ENCODE peak calls at places on chromosomes 16 and 17, in ten cellular contexts. S is prostate gland, O is Panc1, Z is GM23338, X is HL-60, W is stomach, F is sigmoid colon, A is upper lobe of left lung, E is SK-N-MC, I is endothelial cell of umbilical vein. L is an unnamed sample.

GRCh38 chr16:81350306-81350615 is 35.5 kb downstream of the GAN start:
- DNase-seq in O (no peak), S (no peak), Z (no peak), W (no peak), I (no peak), A (no peak), F (no peak), X (no peak), E (no peak), L (no peak)

GRCh38 chr16:11302977-11303376 is 21.8 kb upstream of the PRM1 start:
- DNase-seq in X (no peak), S (peak), Z (no peak), A (peak), W (peak), O (no peak), F (no peak), I (no peak), E (no peak), L (no peak)

GRCh38 chr16:10637337-10638037 is 57.1 kb upstream of the EMP2 start:
- DNase-seq in X (no peak), S (no peak), A (peak), F (no peak), I (no peak), Z (no peak), W (no peak), O (no peak), E (no peak), L (no peak)

GRCh38 chr16:73354426-73354825 is 306.5 kb upstream of the ZFHX3 start:
- DNase-seq in S (no peak), O (no peak), Z (no peak), X (no peak), W (no peak), F (no peak), E (no peak), A (no peak), I (no peak), L (no peak)

GRCh38 chr17:45020354-45021138 is 30.9 kb downstream of the DCAKD start:
- DNase-seq in A (no peak), W (peak), F (peak), X (no peak), Z (peak), I (peak), O (no peak), S (peak), E (no peak), L (no peak)

GRCh38 chr17:50570516-50570915 is 10.0 kb downstream of the CACNA1G start:
- DNase-seq in F (no peak), X (no peak), Z (no peak), A (no peak), W (no peak), S (no peak), E (no peak), O (no peak), I (no peak), L (no peak)

GRCh38 chr17:83193336-83194188 is 114.2 kb downstream of the METRNL start:
- DNase-seq in A (peak), O (no peak), W (peak), X (peak), I (no peak), S (no peak), F (peak), Z (no peak), E (no peak), L (no peak)

GRCh38 chr16:20538687-20539086 is 37.5 kb downstream of the ACSM2B start:
- DNase-seq in A (no peak), W (no peak), Z (no peak), X (no peak), F (no peak), O (no peak), S (no peak), I (no peak), E (no peak), L (no peak)

GRCh38 chr17:80679816-80680215 is 135.2 kb downstream of the RPTOR start:
- DNase-seq in O (no peak), X (no peak), S (no peak), I (no peak), F (no peak), A (no peak), E (no peak), W (no peak), Z (no peak), L (no peak)

GRCh38 chr16:84340305-84341040 is 27.9 kb upstream of the ATP2C2 start:
- DNase-seq in O (no peak), Z (no peak), E (no peak), X (peak), I (no peak), S (peak), W (no peak), A (peak), F (no peak), L (no peak)

GRCh38 chr17:30363715-30364202 is 15.0 kb upstream of the CPD start:
- DNase-seq in F (no peak), Z (no peak), O (peak), S (no peak), A (peak), W (peak), I (no peak), X (peak), E (no peak), L (no peak)

GRCh38 chr17:35788504-35788998 is 6.9 kb downstream of the MMP28 start:
- DNase-seq in Z (no peak), E (no peak), S (no peak), X (no peak), F (peak), O (no peak), I (no peak), A (peak), W (no peak), L (no peak)

GRCh38 chr16:20268409-20268808 is 58.9 kb downstream of the GP2 start:
- DNase-seq in S (no peak), X (no peak), F (no peak), I (no peak), O (no peak), E (no peak), A (no peak), Z (no peak), W (no peak), L (no peak)

GRCh38 chr17:45722161-45722560 is 62.0 kb upstream of the CRHR1 start:
- DNase-seq in O (no peak), Z (peak), W (no peak), I (no peak), E (no peak), X (no peak), F (no peak), S (no peak), A (no peak), L (no peak)

GRCh38 chr16:56833243-56833970 is 31.6 kb upstream of the SLC12A3 start:
- DNase-seq in E (no peak), A (no peak), W (no peak), F (no peak), S (no peak), O (no peak), Z (no peak), X (no peak), I (no peak), L (no peak)

GRCh38 chr16:31706318-31706717 is 167.3 kb upstream of the ZNF267 start:
- DNase-seq in S (no peak), A (no peak), E (no peak), W (no peak), F (no peak), O (no peak), X (no peak), Z (no peak), I (no peak), L (no peak)

GRCh38 chr17:16351831-16352230 is 1.4 kb downstream of the CENPV start:
- DNase-seq in F (no peak), O (no peak), Z (no peak), W (no peak), X (no peak), A (no peak), E (no peak), S (no peak), I (no peak), L (no peak)

GRCh38 chr16:28264656-28265055 is 27.7 kb upstream of the SBK1 start:
- DNase-seq in S (no peak), E (no peak), A (peak), I (no peak), X (peak), Z (no peak), O (no peak), F (no peak), W (peak), L (no peak)

GRCh38 chr16:72957303-72958277 is 90.3 kb downstream of the ZFHX3 start:
- DNase-seq in A (no peak), Z (no peak), W (no peak), F (peak), S (no peak), E (no peak), O (no peak), X (no peak), I (no peak), L (no peak)

GRCh38 chr16:86848821-86849220 is 270.5 kb downstream of the FOXL1 start:
- DNase-seq in X (no peak), O (no peak), W (no peak), Z (no peak), S (no peak), F (no peak), E (no peak), A (no peak), I (no peak), L (no peak)

GRCh38 chr17:72388765-72389473 is 268.1 kb downstream of the SOX9 start:
- DNase-seq in A (no peak), X (no peak), F (no peak), E (no peak), Z (no peak), W (no peak), S (no peak), O (no peak), I (no peak), L (no peak)

GRCh38 chr16:3135120-3135715 is 389 bp downstream of the ZNF213 start:
- DNase-seq in Z (no peak), W (no peak), F (no peak), A (no peak), E (no peak), O (no peak), X (no peak), S (no peak), I (peak), L (no peak)

GRCh38 chr17:50550661-50551432 is 3.9 kb downstream of the SPATA20 start:
- DNase-seq in F (peak), E (no peak), Z (peak), W (peak), I (peak), O (no peak), A (peak), S (peak), X (peak), L (no peak)

GRCh38 chr17:9209347-9209746 is 188.0 kb downstream of the NTN1 start:
- DNase-seq in A (no peak), E (no peak), W (no peak), Z (no peak), O (no peak), X (no peak), I (no peak), S (no peak), F (no peak), L (no peak)

GRCh38 chr16:68399456-68399855 is 48.9 kb downstream of the SMPD3 start:
- DNase-seq in Z (no peak), E (no peak), A (no peak), I (no peak), O (no peak), X (no peak), F (no peak), W (no peak), S (no peak), L (no peak)

GRCh38 chr16:11683140-11683539 is 14.9 kb downstream of the SNN start:
- DNase-seq in F (peak), Z (no peak), A (no peak), E (no peak), X (no peak), W (no peak), I (no peak), S (no peak), O (no peak), L (no peak)

GRCh38 chr17:2929881-2930533 is 133.4 kb downstream of the OR1D5 start:
- DNase-seq in W (peak), S (no peak), A (peak), I (peak), F (no peak), X (no peak), Z (peak), E (no peak), O (no peak), L (peak)

GRCh38 chr17:78785663-78786057 is 3.6 kb upstream of the CYTH1 start:
- DNase-seq in S (no peak), I (no peak), F (peak), Z (peak), X (no peak), W (no peak), A (no peak), E (no peak), O (no peak), L (no peak)

GRCh38 chr16:53415504-53415903 is 18.8 kb upstream of the RBL2 start:
- DNase-seq in Z (peak), F (no peak), W (no peak), O (no peak), I (no peak), A (peak), X (no peak), S (no peak), E (no peak), L (no peak)

GRCh38 chr17:45093444-45094110 is 32.5 kb downstream of the NMT1 start:
- DNase-seq in Z (no peak), A (peak), W (no peak), X (no peak), O (no peak), F (peak), I (no peak), S (peak), E (no peak), L (no peak)

DNA sequence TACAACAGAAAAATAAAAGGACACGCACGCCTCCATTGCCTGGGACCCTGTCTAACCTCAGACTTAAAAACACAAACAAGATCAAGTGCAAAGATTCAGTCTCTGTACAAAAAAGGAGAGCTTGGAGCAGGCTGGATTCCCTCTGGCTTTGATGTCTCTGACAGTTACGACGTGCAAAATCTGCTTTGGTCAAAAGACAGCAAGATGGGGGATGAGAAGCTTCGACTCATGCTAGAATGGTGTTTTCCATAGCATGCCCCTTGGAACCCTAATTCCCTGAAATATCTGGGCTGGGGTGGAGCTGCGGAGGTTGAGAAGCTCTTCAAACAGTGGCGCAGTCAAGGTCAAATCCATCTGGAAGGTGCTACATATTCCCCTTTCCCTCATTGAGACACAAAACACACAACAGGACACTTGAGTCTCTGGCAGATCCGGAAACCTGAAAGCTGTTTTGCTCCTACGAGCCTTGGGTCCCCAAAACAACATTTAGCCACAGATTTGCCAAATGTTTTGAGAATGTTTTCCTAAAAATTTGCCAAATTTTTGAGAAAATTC is 9.1 kb downstream of the MYH11 start:
- DNase-seq in Z (no peak), W (no peak), O (no peak), S (no peak), X (no peak), E (no peak), A (no peak), F (peak), I (no peak), L (no peak)
- TF ChIP-seq POLR2AphosphoS5 in Z (no peak), W (no peak), O (no peak), S (no peak), X (no peak), E (no peak), A (no peak), F (peak), I (no peak), L (no peak)

DNA sequence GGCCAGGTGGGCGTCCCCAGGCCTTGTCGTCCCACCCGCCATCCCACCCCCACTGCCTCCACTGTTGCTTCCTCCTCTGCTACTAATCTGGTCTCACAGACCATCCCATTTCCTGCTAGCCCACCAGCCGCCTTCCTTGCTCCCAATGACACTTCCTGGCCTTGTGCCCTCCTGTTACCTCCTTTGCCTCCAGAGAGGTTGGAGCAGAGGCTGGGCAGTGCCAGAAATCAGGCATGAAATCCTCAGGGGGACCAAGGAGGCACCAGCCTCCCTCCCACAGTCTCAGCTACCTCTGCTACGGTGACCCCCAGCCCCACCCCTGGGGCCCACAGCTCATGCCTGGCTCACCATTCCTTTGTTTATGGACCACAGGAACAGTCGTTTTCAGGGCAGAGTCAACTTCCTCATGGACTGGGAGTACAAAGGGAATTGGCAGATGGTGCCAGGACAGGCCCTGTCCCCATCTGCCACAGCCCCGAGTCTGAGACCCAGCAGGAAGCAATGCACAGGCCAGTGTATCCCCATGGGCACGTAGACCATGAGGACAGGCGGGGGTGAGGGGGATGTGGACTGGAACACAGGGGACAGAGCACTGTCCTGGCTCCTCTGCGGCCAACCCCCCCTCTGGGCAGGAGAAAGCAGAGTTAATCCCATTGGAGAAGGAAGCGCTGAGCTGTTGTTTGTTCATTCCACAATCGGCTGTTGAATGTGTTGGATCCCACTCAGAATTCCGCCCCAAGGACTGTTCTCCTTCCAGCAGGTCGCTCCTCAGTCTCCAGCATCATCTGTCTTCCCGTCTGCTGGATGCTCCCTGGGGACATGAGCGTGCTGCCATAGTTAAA is 2.2 kb upstream of the CDH5 start:
- DNase-seq in E (no peak), Z (no peak), O (no peak), F (peak), W (no peak), X (no peak), I (peak), A (peak), S (peak), L (no peak)
- TF ChIP-seq POLR2AphosphoS5 in E (no peak), Z (no peak), O (no peak), F (no peak), W (no peak), X (no peak), I (no peak), A (peak), S (peak), L (no peak)

GRCh38 chr17:75152971-75153853 is 1.1 kb downstream of the JPT1 start:
- DNase-seq in X (peak), Z (peak), O (no peak), W (no peak), F (peak), A (peak), S (peak), E (no peak), I (peak), L (no peak)
- TF ChIP-seq POLR2AphosphoS5 in X (no peak), Z (no peak), O (no peak), W (no peak), F (no peak), A (no peak), S (peak), E (peak), I (no peak), L (no peak)

GRCh38 chr16:24758373-24758772 is 28.9 kb downstream of the TNRC6A start:
- DNase-seq in E (no peak), S (no peak), W (no peak), F (no peak), A (no peak), I (no peak), Z (no peak), O (no peak), X (no peak), L (no peak)

GRCh38 chr16:24758986-24759385 is 29.5 kb downstream of the TNRC6A start:
- DNase-seq in W (no peak), F (no peak), A (no peak), S (no peak), I (no peak), O (no peak), E (no peak), Z (no peak), X (no peak), L (no peak)

GRCh38 chr16:24754543-24754942 is 25.1 kb downstream of the TNRC6A start:
- DNase-seq in F (no peak), S (no peak), O (no peak), Z (no peak), E (no peak), W (no peak), A (no peak), I (no peak), X (no peak), L (no peak)

GRCh38 chr16:24753437-24753836 is 24.0 kb downstream of the TNRC6A start:
- DNase-seq in I (peak), W (no peak), F (no peak), A (no peak), O (no peak), Z (no peak), X (no peak), E (no peak), S (no peak), L (no peak)

DNA sequence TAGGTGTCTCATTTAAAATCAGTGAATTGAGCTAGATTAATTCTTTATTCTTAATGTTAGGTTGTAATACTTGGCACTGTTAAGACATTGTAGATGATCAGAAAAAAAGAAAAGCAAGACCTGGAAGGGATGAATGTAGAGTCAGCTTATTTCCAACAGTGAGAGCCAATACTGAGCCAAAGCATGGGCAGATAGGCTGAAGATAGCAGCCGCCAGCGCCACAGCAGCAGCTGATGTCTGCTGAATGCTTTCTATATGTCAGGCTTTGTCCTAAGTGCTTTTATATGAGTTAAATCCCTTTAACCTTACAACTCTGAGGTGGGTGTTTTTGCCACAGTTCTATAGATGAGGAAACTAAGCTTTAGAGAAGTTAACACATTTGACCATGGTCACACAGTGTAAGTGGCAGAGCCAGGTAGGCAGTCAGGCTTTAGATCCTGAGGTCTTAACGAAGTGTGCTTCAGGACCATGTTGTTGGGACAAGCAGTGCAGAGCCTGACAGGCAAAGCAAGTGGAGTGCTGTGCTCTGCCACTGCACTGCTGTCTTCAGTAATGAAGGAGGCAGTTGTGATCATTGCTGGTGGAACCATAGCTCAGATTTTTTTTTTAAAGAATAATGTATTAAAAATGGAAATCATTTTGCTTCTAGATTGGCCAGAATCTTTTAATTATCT is 25.9 kb downstream of the TNRC6A start:
- DNase-seq in I (no peak), X (no peak), A (no peak), W (no peak), O (no peak), Z (no peak), S (no peak), E (no peak), F (no peak), L (no peak)
- TF ChIP-seq POLR2AphosphoS5 in I (no peak), X (no peak), A (no peak), W (no peak), O (no peak), Z (no peak), S (no peak), E (no peak), F (no peak), L (no peak)

GRCh38 chr16:14003119-14003570 is 68.0 kb upstream of the MRTFB start:
- DNase-seq in E (no peak), F (peak), X (peak), S (peak), A (peak), W (no peak), O (no peak), Z (peak), I (peak), L (no peak)

GRCh38 chr16:14005335-14005734 is 65.8 kb upstream of the MRTFB start:
- DNase-seq in W (no peak), Z (no peak), E (no peak), I (no peak), A (no peak), O (no peak), S (no peak), F (no peak), X (no peak), L (no peak)

GRCh38 chr16:14002416-14002815 is 68.7 kb upstream of the MRTFB start:
- DNase-seq in E (no peak), I (no peak), X (no peak), S (no peak), Z (no peak), A (no peak), O (no peak), W (no peak), F (no peak), L (no peak)

GRCh38 chr16:14004719-14005315 is 66.3 kb upstream of the MRTFB start:
- DNase-seq in O (no peak), S (no peak), F (no peak), E (no peak), X (no peak), W (no peak), A (no peak), Z (no peak), I (no peak), L (no peak)

GRCh38 chr16:14004031-14004718 is 66.9 kb upstream of the MRTFB start:
- DNase-seq in O (no peak), I (no peak), Z (no peak), E (no peak), X (no peak), A (no peak), W (no peak), F (no peak), S (no peak), L (no peak)
- TF ChIP-seq POLR2AphosphoS5 in O (no peak), I (no peak), Z (no peak), E (no peak), X (no peak), A (no peak), W (no peak), F (no peak), S (no peak), L (no peak)